ENCODE peak calls at places on chromosomes 5 and 9, in four cellular contexts. X is A549, T is K562, V is HepG2. F is an unnamed sample.

GRCh38 chr5:126354857-126355731 is 68.1 kb upstream of the GRAMD2B start:
- DNase-seq in X (no peak), T (no peak), V (no peak), F (no peak)

GRCh38 chr9:134329886-134330285 is 3.6 kb downstream of the RXRA start:
- DNase-seq in X (no peak), T (no peak), V (no peak), F (no peak)

GRCh38 chr9:92029553-92029952 is 79.5 kb upstream of the ROR2 start:
- DNase-seq in X (no peak), T (no peak), V (no peak), F (no peak)

GRCh38 chr9:116574027-116574679 is 113.0 kb upstream of the TRIM32 start:
- DNase-seq in X (no peak), T (no peak), V (peak), F (no peak)

GRCh38 chr5:157328277-157328912 is 62.5 kb downstream of the CYFIP2 start:
- DNase-seq in X (peak), T (peak), V (peak), F (no peak)

GRCh38 chr9:115672477-115673316 is 480.9 kb upstream of the PAPPA start:
- DNase-seq in X (peak), T (no peak), V (peak), F (no peak)

GRCh38 chr5:10632110-10632903 is 68.4 kb downstream of the ANKRD33B start:
- DNase-seq in X (no peak), T (no peak), V (no peak), F (no peak)

GRCh38 chr9:104831681-104832080 is 67.8 kb downstream of the NIPSNAP3B start:
- DNase-seq in X (no peak), T (no peak), V (no peak), F (no peak)

GRCh38 chr5:74394543-74394923 is 246.0 kb downstream of the ENC1 start:
- DNase-seq in X (no peak), T (no peak), V (peak), F (no peak)

GRCh38 chr9:34310205-34310604 is 18.9 kb downstream of the KIF24 start:
- DNase-seq in X (no peak), T (no peak), V (no peak), F (no peak)

GRCh38 chr9:15086096-15087030 is 176.1 kb upstream of the FREM1 start:
- DNase-seq in X (no peak), T (no peak), V (no peak), F (no peak)

GRCh38 chr5:93626801-93627200 is 43.8 kb downstream of the NR2F1 start:
- DNase-seq in X (no peak), T (no peak), V (no peak), F (no peak)

GRCh38 chr5:159128070-159128507 is 28.4 kb upstream of the EBF1 start:
- DNase-seq in X (no peak), T (peak), V (no peak), F (no peak)

GRCh38 chr9:128902351-128903078 is 18.3 kb upstream of the PHYHD1 start:
- DNase-seq in X (no peak), T (no peak), V (no peak), F (no peak)

GRCh38 chr5:127290019-127290945 is at the start of gene MEGF10:
- DNase-seq in X (peak), T (peak), V (peak), F (peak)

GRCh38 chr9:24459898-24460297 is 85.8 kb downstream of the IZUMO3 start:
- DNase-seq in X (no peak), T (no peak), V (no peak), F (no peak)

GRCh38 chr5:112186401-112186990 is 232.6 kb downstream of the EPB41L4A start:
- DNase-seq in X (peak), T (peak), V (peak), F (no peak)

DNA sequence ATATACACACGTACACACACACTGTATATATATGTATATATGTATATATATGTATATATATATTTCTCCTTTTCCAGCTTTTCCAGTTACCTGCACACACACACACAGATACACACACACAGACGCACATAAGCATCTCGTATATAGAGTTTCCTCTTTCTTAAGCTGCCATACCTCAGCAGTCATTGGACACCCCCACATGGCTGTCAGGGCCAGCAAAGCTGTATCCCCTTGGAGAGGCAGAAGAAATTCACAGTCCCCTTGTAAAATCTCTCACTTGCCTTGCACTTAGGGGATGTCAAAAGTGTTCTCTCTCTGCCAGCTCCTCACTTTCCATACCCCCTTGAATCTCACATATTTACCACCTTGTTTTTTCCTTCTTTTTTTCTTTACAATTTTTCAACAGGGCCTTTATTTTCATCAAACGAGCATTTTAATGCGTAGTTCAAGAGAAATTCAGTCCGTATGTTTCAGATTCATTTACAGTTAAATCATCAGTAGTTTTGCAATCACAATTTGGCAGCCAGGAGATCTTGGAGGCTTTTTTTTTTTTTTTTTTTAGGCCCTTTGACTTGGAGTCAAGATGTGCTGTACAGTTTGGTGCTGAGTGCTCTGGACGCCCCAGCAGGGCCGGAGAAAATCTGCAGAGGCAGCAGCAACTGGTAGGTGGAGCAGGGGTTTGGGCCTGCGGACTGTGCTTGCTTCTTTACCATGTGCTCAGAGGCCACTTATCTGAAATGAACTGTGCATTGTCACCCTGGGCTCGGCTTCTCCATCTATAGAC is 244.9 kb upstream of the KLF4 start:
- DNase-seq in X (no peak), T (no peak), V (no peak), F (no peak)
- TF ChIP-seq PHF8 in X (no peak), T (no peak), V (no peak), F (no peak)

DNA sequence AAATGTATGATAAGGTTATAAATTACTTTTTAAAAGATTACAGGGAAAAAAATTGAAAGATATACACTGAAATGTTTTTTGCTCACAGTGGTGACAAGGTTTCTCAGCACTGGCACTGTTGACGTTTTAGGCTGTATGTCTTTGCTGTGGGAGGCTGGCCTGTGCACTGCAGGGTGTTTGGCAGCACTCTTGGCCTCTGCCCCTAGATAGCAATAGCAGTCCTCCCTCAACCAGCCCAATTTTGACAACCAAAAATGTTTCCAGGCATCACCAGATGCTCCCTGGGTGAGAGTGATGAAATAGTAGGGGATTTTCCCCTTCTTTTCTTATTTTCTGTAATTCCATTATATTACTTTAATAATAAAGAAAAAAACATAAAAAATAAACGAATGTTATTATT is 3.3 kb downstream of the CD274 start:
- DNase-seq in X (no peak), T (no peak), V (no peak), F (no peak)
- TF ChIP-seq POLR2A in X (no peak), T (no peak), V (no peak), F (no peak)

GRCh38 chr9:108784998-108785397 is 70.8 kb downstream of the ACTL7B start:
- DNase-seq in X (no peak), T (no peak), V (no peak), F (no peak)

GRCh38 chr9:108789742-108790141 is 66.0 kb downstream of the ACTL7B start:
- DNase-seq in X (no peak), T (no peak), V (no peak), F (no peak)

GRCh38 chr9:108787664-108788048 is 68.1 kb downstream of the ACTL7B start:
- DNase-seq in X (no peak), T (no peak), V (no peak), F (no peak)

GRCh38 chr9:108786322-108786721 is 69.5 kb downstream of the ACTL7B start:
- DNase-seq in X (no peak), T (no peak), V (no peak), F (no peak)

GRCh38 chr9:108786756-108787663 is 68.8 kb downstream of the ACTL7B start:
- DNase-seq in X (peak), T (no peak), V (no peak), F (no peak)
- TF ChIP-seq PHF8 in X (no peak), T (no peak), V (no peak), F (no peak)

GRCh38 chr5:52604151-52604550 is 183.6 kb upstream of the ITGA1 start:
- DNase-seq in X (no peak), T (no peak), V (no peak), F (no peak)

GRCh38 chr5:52607425-52607824 is 180.3 kb upstream of the ITGA1 start:
- DNase-seq in X (no peak), T (no peak), V (no peak), F (no peak)

GRCh38 chr5:52605992-52606321 is 181.8 kb upstream of the ITGA1 start:
- DNase-seq in X (no peak), T (no peak), V (no peak), F (no peak)

GRCh38 chr5:52605317-52605991 is 182.3 kb upstream of the ITGA1 start:
- DNase-seq in X (no peak), T (no peak), V (no peak), F (no peak)

DNA sequence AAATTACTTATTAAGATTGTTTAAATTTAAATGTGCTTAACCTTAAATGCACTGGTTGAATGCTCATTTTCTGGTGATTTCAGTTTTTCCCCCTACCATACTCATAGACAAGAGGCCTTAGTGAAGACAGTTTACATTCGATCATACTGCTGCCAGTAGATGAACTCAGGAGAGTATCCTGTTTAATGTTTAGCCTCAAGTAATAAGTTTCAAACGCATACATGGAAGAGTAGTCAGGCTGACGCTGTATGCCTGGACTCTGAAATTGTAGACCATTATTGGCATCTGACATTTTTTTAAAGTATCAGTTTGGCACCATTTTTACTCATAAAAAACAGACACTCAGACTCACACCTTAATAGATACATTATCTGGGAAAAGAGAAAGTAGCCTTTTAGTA is 184.0 kb upstream of the ITGA1 start:
- DNase-seq in X (no peak), T (no peak), V (no peak), F (no peak)
- TF ChIP-seq POLR2A in X (no peak), T (no peak), V (no peak), F (no peak)

DNA sequence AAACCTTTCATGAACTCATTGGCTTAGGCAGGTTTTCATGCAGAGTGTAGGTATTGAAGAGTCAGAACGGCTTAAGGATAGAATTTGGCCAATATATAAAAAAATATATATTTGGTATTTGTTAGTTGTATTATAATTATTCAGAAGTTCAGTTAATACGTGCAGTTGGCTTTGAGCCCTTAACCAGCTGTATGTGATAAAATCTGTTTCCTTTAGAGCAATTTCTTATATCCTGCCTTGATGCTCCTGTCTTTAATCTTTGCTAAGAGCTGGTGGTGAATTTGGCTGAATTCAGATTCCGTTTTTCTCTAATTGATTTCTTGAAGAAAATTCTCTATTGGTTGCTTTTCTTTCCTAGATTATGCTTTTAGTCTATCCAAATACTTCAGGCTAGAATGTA is 3.7 kb downstream of the ANXA1 start:
- DNase-seq in X (no peak), T (no peak), V (no peak), F (no peak)
- TF ChIP-seq PHF8 in X (no peak), T (no peak), V (no peak), F (no peak)

GRCh38 chr5:71586941-71587708 is at the start of gene MCCC2:
- DNase-seq in X (peak), T (peak), V (peak), F (peak)
- TF ChIP-seq POLR2A in X (peak), T (peak), V (peak), F (peak)

GRCh38 chr9:127050152-127050551 is 72.3 kb downstream of the ANGPTL2 start:
- DNase-seq in X (no peak), T (no peak), V (no peak), F (no peak)
- TF ChIP-seq PHF8 in X (no peak), T (no peak), V (no peak), F (no peak)

GRCh38 chr5:150656191-150657132 is 4.6 kb upstream of the MYOZ3 start:
- DNase-seq in X (peak), T (peak), V (peak), F (peak)
- TF ChIP-seq POLR2A in X (peak), T (peak), V (no peak), F (no peak)

GRCh38 chr5:38426493-38426892 is 130.0 kb downstream of the LIFR start:
- DNase-seq in X (no peak), T (no peak), V (no peak), F (no peak)

GRCh38 chr5:38420691-38421395 is 135.6 kb downstream of the LIFR start:
- DNase-seq in X (peak), T (peak), V (peak), F (peak)

GRCh38 chr5:38424237-38425080 is 132.0 kb downstream of the LIFR start:
- DNase-seq in X (no peak), T (no peak), V (no peak), F (no peak)

GRCh38 chr5:38422622-38423021 is 133.8 kb downstream of the LIFR start:
- DNase-seq in X (no peak), T (no peak), V (no peak), F (no peak)

GRCh38 chr5:38423536-38424178 is 132.8 kb downstream of the LIFR start:
- DNase-seq in X (no peak), T (no peak), V (no peak), F (no peak)
- TF ChIP-seq PHF8 in X (no peak), T (no peak), V (no peak), F (no peak)